ENCODE peak calls at places on chromosomes 3 and 15, in eight cellular contexts. Q, W, U, I, D, B, S and H are unnamed samples.
A peak's percentile ranks its signal among the peaks of the same experiment; 100 is the strongest.

GRCh38 chr3:24305795-24306467 is 188.7 kb downstream of the THRB start:
- DNase-seq in Q (no peak), W (no peak), U (no peak), I (no peak), D (no peak), B (no peak), S (no peak), H (no peak)

GRCh38 chr15:60682115-60682514 is 203.2 kb upstream of the ICE2 start:
- DNase-seq in Q (no peak), W (no peak), U (no peak), I (no peak), D (no peak), B (no peak), S (no peak), H (no peak)

GRCh38 chr3:89114841-89115223 is 7.4 kb downstream of the EPHA3 start:
- DNase-seq in Q (no peak), W (no peak), U (no peak), I (no peak), D (no peak), B (peak; percentile 24), S (no peak), H (no peak)

GRCh38 chr3:94269763-94270162 is 206.9 kb downstream of the NSUN3 start:
- DNase-seq in Q (no peak), W (no peak), U (no peak), I (no peak), D (no peak), B (no peak), S (no peak), H (no peak)

GRCh38 chr3:67648701-67649100 is 5.7 kb downstream of the SUCLG2 start:
- DNase-seq in Q (no peak), W (no peak), U (no peak), I (no peak), D (no peak), B (no peak), S (no peak), H (no peak)

GRCh38 chr3:121477589-121477988 is 68.2 kb downstream of the POLQ start:
- DNase-seq in Q (no peak), W (no peak), U (no peak), I (no peak), D (no peak), B (no peak), S (no peak), H (no peak)

GRCh38 chr3:140736863-140737460 is 59.1 kb downstream of the TRIM42 start:
- DNase-seq in Q (no peak), W (no peak), U (no peak), I (peak; percentile 40), D (peak; percentile 81), B (peak; percentile 73), S (peak; percentile 18), H (no peak)

GRCh38 chr15:96171271-96171739 is 159.2 kb upstream of the NR2F2 start:
- DNase-seq in Q (no peak), W (no peak), U (no peak), I (no peak), D (no peak), B (peak; percentile 69), S (no peak), H (no peak)

GRCh38 chr3:33791477-33792166 is 6.8 kb upstream of the PDCD6IP start:
- DNase-seq in Q (no peak), W (no peak), U (no peak), I (no peak), D (no peak), B (no peak), S (no peak), H (no peak)

GRCh38 chr3:170211668-170212067 is 10.6 kb upstream of the PRKCI start:
- DNase-seq in Q (no peak), W (no peak), U (no peak), I (no peak), D (no peak), B (no peak), S (no peak), H (no peak)

GRCh38 chr3:69698728-69699127 is 40.5 kb upstream of the MITF start:
- DNase-seq in Q (no peak), W (no peak), U (no peak), I (no peak), D (no peak), B (no peak), S (no peak), H (no peak)

GRCh38 chr3:123498761-123499160 is 49.9 kb upstream of the ADCY5 start:
- DNase-seq in Q (no peak), W (no peak), U (no peak), I (no peak), D (no peak), B (no peak), S (no peak), H (no peak)

GRCh38 chr3:133130168-133130567 is 92.0 kb downstream of the TMEM108 start:
- DNase-seq in Q (no peak), W (no peak), U (no peak), I (no peak), D (no peak), B (no peak), S (no peak), H (no peak)

GRCh38 chr3:187621881-187622280 is 48.3 kb downstream of the SST start:
- DNase-seq in Q (no peak), W (no peak), U (no peak), I (no peak), D (no peak), B (no peak), S (no peak), H (no peak)

GRCh38 chr3:123605789-123606234 is 21.0 kb upstream of the HACD2 start:
- DNase-seq in Q (no peak), W (no peak), U (no peak), I (no peak), D (no peak), B (peak; percentile 40), S (no peak), H (no peak)

GRCh38 chr3:52917044-52917443 is 19.7 kb upstream of the STIMATE start:
- DNase-seq in Q (no peak), W (no peak), U (no peak), I (no peak), D (no peak), B (no peak), S (no peak), H (no peak)

GRCh38 chr3:113228969-113229368 is 17.6 kb downstream of the BOC start:
- DNase-seq in Q (no peak), W (no peak), U (no peak), I (no peak), D (no peak), B (no peak), S (no peak), H (peak; percentile 53)

GRCh38 chr3:101381809-101382208 is 61.4 kb upstream of the IMPG2 start:
- DNase-seq in Q (no peak), W (no peak), U (no peak), I (no peak), D (no peak), B (no peak), S (no peak), H (no peak)
- TF ChIP-seq CTCF in Q (peak; percentile 54), W (peak; percentile 58), U (peak; percentile 32), I (no peak), D (peak; percentile 24), B (no peak), S (peak; percentile 71), H (no peak)

DNA sequence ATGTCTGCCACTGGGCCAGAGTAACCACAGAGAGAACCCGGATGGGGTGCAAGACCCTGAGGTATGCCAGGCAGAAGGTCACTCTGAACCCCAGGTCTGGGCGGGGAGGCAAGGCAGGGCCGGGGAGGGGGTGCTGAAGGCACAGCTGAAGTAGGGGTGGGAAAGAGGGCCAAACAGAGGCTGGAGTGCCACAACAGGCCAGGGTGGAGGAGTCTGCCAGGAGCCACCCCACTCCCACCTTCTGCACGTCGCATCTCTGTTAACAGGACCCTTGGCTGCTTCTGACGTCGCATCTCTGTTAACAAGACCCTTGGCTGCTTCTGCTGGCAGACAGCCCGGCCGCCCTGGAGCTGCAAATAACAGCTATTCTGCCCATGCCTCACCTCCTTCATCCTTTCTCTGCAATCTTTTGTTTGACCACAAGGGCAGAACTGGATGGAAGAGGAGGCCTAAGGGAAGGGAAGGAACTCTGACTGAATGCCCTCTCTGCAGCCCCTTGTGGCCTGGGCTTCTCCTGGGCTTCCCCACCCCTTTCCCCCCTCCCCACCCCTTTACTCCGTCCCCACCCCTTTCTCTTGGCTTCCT is 20.6 kb upstream of the FBLN2 start:
- DNase-seq in Q (no peak), W (no peak), U (no peak), I (no peak), D (peak; percentile 37), B (no peak), S (peak; percentile 29), H (no peak)
- TF ChIP-seq CTCF in Q (no peak), W (no peak), U (no peak), I (no peak), D (no peak), B (peak; percentile 40), S (peak; percentile 52), H (peak; percentile 46)

GRCh38 chr3:191136347-191136746 is 62.7 kb upstream of the OSTN start:
- DNase-seq in Q (no peak), W (no peak), U (no peak), I (no peak), D (no peak), B (peak; percentile 36), S (no peak), H (no peak)
- TF ChIP-seq CTCF in Q (no peak), W (peak; percentile 38), U (no peak), I (no peak), D (peak; percentile 21), B (peak; percentile 56), S (peak; percentile 34), H (no peak)

GRCh38 chr3:42080452-42080872 is 10.7 kb upstream of the TRAK1 start:
- DNase-seq in Q (peak; percentile 85), W (no peak), U (peak; percentile 85), I (no peak), D (no peak), B (peak; percentile 64), S (no peak), H (no peak)

GRCh38 chr3:42078686-42079085 is 12.5 kb upstream of the TRAK1 start:
- DNase-seq in Q (no peak), W (no peak), U (no peak), I (no peak), D (no peak), B (no peak), S (no peak), H (no peak)

GRCh38 chr3:42079701-42080323 is 11.3 kb upstream of the TRAK1 start:
- DNase-seq in Q (no peak), W (no peak), U (no peak), I (no peak), D (no peak), B (peak; percentile 36), S (no peak), H (no peak)

GRCh38 chr3:42084593-42084992 is 6.6 kb upstream of the TRAK1 start:
- DNase-seq in Q (no peak), W (no peak), U (no peak), I (no peak), D (no peak), B (no peak), S (no peak), H (no peak)

DNA sequence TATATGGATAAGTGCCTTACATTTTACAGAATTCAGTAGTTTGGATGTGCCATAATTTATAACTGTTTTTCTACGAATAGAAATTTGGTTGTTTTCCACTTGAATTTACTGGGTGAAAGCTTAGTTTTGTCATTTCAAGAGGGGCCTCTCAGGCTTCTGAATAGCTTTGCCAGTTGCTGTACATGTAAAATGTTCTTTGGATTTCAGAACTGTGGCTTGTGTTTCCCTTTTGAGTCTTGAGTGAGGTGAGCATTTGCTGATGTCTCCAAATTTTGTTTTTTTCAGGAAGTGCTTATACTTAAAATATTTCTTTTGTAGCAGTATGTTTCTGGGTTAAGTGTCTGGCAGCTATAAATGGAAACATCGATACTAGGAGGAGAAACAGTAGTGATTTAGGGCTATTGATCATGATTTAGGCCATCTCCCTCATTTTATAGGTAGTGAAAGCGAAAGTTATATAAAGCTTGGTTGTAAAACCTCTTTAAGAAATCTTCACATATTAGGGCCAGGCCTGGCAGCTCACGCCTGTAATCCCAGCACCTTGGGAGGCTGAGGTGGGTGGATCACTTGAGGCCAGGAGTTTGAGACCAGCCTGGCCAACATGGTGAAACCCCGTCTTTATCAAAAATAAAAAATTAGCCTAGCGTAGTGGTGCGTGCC is 9.2 kb upstream of the TRAK1 start:
- DNase-seq in Q (no peak), W (no peak), U (no peak), I (no peak), D (no peak), B (no peak), S (no peak), H (no peak)
- TF ChIP-seq CTCF in Q (no peak), W (no peak), U (no peak), I (no peak), D (no peak), B (no peak), S (no peak), H (no peak)